ENCODE peak calls at places on chromosomes 3 and 15, in ten cellular contexts. L, F, H, K, U, R, Q, M, C and S are unnamed samples.

GRCh38 chr3:16509721-16510619 is 3.5 kb downstream of the RFTN1 start:
- DNase-seq in H (no peak), Q (no peak), F (no peak), L (no peak), K (no peak), M (no peak), R (no peak), C (no peak), U (no peak), S (no peak)

GRCh38 chr15:23072633-23073032 is 33.3 kb upstream of the TUBGCP5 start:
- DNase-seq in Q (no peak), M (no peak), L (no peak), F (no peak), H (no peak), K (no peak), R (no peak), C (no peak), U (no peak), S (no peak)

GRCh38 chr3:11248596-11248995 is 23.6 kb upstream of the ATG7 start:
- DNase-seq in U (peak), L (no peak), M (no peak), F (no peak), R (no peak), H (no peak), Q (no peak), C (no peak), K (no peak), S (no peak)

GRCh38 chr3:89025185-89025584 is 82.2 kb upstream of the EPHA3 start:
- DNase-seq in M (no peak), L (no peak), R (no peak), Q (no peak), C (no peak), H (no peak), U (peak), F (no peak), K (no peak), S (no peak)

GRCh38 chr3:36060950-36061349 is 319.4 kb upstream of the STAC start:
- DNase-seq in M (no peak), F (no peak), Q (no peak), H (no peak), R (no peak), K (no peak), C (no peak), L (no peak), U (no peak), S (no peak)

GRCh38 chr3:86794336-86795065 is 196.4 kb downstream of the VGLL3 start:
- DNase-seq in F (no peak), U (peak), Q (no peak), K (no peak), C (no peak), R (no peak), L (no peak), H (no peak), M (no peak), S (no peak)

GRCh38 chr15:80942746-80943565 is 46.7 kb downstream of the MESD start:
- DNase-seq in Q (peak), C (no peak), L (no peak), H (no peak), M (no peak), F (no peak), U (no peak), R (no peak), K (no peak), S (no peak)

GRCh38 chr3:30112904-30113484 is 493.4 kb upstream of the TGFBR2 start:
- DNase-seq in L (no peak), M (no peak), F (peak), R (no peak), Q (no peak), K (no peak), U (peak), C (no peak), H (no peak), S (no peak)

GRCh38 chr3:185631508-185632206 is 45.6 kb downstream of the SENP2 start:
- DNase-seq in F (no peak), C (no peak), H (no peak), Q (no peak), U (peak), M (no peak), K (no peak), L (no peak), R (no peak), S (no peak)

GRCh38 chr3:46440531-46441294 is 24.0 kb downstream of the LTF start:
- DNase-seq in F (peak), C (no peak), R (no peak), H (no peak), M (no peak), Q (no peak), U (no peak), L (no peak), K (peak), S (no peak)

GRCh38 chr3:81728766-81729544 is 32.5 kb downstream of the GBE1 start:
- DNase-seq in K (no peak), H (no peak), U (peak), C (no peak), F (no peak), Q (no peak), R (no peak), M (no peak), L (no peak), S (no peak)

GRCh38 chr3:59985643-59986200 is 935.9 kb upstream of the CFAP20DC start:
- DNase-seq in K (no peak), M (no peak), C (no peak), Q (no peak), F (peak), H (no peak), R (no peak), L (no peak), U (no peak), S (no peak)

GRCh38 chr3:59994720-59995304 is 945.0 kb upstream of the CFAP20DC start:
- DNase-seq in L (no peak), R (no peak), C (no peak), M (no peak), F (no peak), Q (no peak), U (no peak), H (no peak), K (no peak), S (no peak)

GRCh38 chr15:53974121-53974520 is 4.1 kb upstream of the UNC13C start:
- DNase-seq in R (no peak), Q (no peak), M (no peak), C (no peak), U (no peak), F (no peak), L (no peak), H (no peak), K (no peak), S (no peak)

GRCh38 chr3:178996399-178996798 is 75.2 kb downstream of the ZMAT3 start:
- DNase-seq in M (no peak), K (no peak), U (no peak), L (no peak), F (no peak), C (no peak), H (no peak), R (no peak), Q (no peak), S (no peak)

GRCh38 chr15:92528736-92529135 is 126.8 kb downstream of the FAM174B start:
- DNase-seq in C (no peak), Q (no peak), F (no peak), L (no peak), R (no peak), H (no peak), M (no peak), K (no peak), U (no peak), S (no peak)

GRCh38 chr3:88542916-88543315 is 393.2 kb downstream of the C3orf38 start:
- DNase-seq in L (no peak), K (no peak), U (no peak), H (peak), R (no peak), M (no peak), Q (no peak), F (no peak), C (no peak), S (no peak)

GRCh38 chr3:86056962-86057361 is 934.0 kb downstream of the VGLL3 start:
- DNase-seq in R (no peak), Q (no peak), F (no peak), L (no peak), H (no peak), K (no peak), M (no peak), C (no peak), U (no peak), S (no peak)

GRCh38 chr15:33152502-33153109 is 41.9 kb downstream of the FMN1 start:
- DNase-seq in R (no peak), K (no peak), U (no peak), M (no peak), Q (no peak), H (no peak), F (peak), C (no peak), L (no peak), S (no peak)

GRCh38 chr3:61288446-61288845 is 37.2 kb upstream of the FHIT start:
- DNase-seq in R (no peak), L (no peak), C (no peak), K (no peak), U (no peak), Q (no peak), H (no peak), M (no peak), F (no peak), S (no peak)

GRCh38 chr3:173395073-173395411 is 2.5 kb upstream of the NLGN1 start:
- DNase-seq in K (no peak), U (no peak), R (no peak), M (no peak), L (no peak), Q (no peak), F (no peak), C (no peak), H (no peak), S (no peak)

GRCh38 chr3:146655333-146655996 is 50.3 kb upstream of the PLSCR5 start:
- DNase-seq in Q (no peak), U (no peak), H (no peak), K (no peak), R (no peak), C (no peak), F (no peak), M (no peak), L (no peak), S (no peak)

GRCh38 chr15:35669021-35669420 is 123.1 kb upstream of the DPH6 start:
- DNase-seq in K (no peak), H (no peak), C (no peak), M (no peak), L (no peak), R (no peak), U (no peak), F (no peak), Q (no peak), S (no peak)

GRCh38 chr15:74893627-74894026 is 3.8 kb downstream of the MPI start:
- DNase-seq in C (no peak), L (no peak), K (no peak), M (no peak), F (no peak), H (no peak), Q (no peak), R (no peak), U (no peak), S (no peak)

GRCh38 chr15:59224474-59224873 is 17.8 kb downstream of the LDHAL6B start:
- DNase-seq in Q (no peak), C (no peak), M (peak), H (no peak), R (no peak), L (no peak), U (no peak), K (no peak), F (no peak), S (no peak)

GRCh38 chr15:59223736-59224135 is 17.1 kb downstream of the LDHAL6B start:
- DNase-seq in F (no peak), H (no peak), U (no peak), R (no peak), Q (no peak), M (peak), L (no peak), K (no peak), C (no peak), S (no peak)

GRCh38 chr15:59221479-59221878 is 14.8 kb downstream of the LDHAL6B start:
- DNase-seq in C (no peak), F (no peak), H (no peak), K (no peak), R (no peak), L (no peak), Q (no peak), M (peak), U (no peak), S (no peak)

GRCh38 chr15:59222906-59223579 is 16.4 kb downstream of the LDHAL6B start:
- DNase-seq in C (no peak), L (no peak), H (no peak), M (no peak), U (no peak), Q (no peak), K (no peak), R (no peak), F (no peak), S (no peak)

GRCh38 chr15:59222106-59222505 is 15.5 kb downstream of the LDHAL6B start:
- DNase-seq in C (peak), K (no peak), M (no peak), U (peak), H (no peak), F (no peak), R (no peak), Q (no peak), L (no peak), S (no peak)
- H3K27ac ChIP-seq in C (peak), K (no peak), M (no peak), U (peak), H (no peak), F (no peak), R (peak), Q (no peak), L (no peak), S (no peak)

DNA sequence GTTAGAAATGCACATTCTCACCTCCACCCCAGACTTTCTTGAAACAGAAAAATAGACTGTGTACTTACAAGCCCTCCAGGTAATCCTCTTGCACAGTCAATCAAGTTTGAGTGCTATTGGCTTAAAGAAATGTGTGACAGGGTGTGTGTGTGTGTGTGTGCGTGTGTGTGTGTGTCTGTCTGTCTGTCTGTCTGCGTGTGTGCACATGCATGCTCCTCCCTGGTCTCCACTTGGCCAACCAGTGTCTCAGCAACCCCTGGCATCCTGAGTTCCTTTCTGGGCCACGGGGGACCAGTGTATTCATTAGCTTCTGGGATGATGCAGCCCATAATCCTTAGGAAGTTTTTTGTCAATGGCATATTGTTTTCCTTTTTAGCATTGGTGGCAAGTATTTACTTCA is 128.8 kb upstream of the IL12A start:
- DNase-seq in C (no peak), U (no peak), L (no peak), M (no peak), H (no peak), K (no peak), F (no peak), Q (no peak), R (no peak), S (no peak)
- H3K27ac ChIP-seq in C (no peak), U (no peak), L (no peak), M (no peak), H (no peak), K (no peak), F (no peak), Q (no peak), R (no peak), S (peak)

GRCh38 chr3:23629181-23629893 is 176.4 kb upstream of the UBE2E1 start:
- DNase-seq in H (peak), M (no peak), K (no peak), R (no peak), L (no peak), C (no peak), F (no peak), Q (no peak), U (peak), S (no peak)
- H3K27ac ChIP-seq in H (peak), M (no peak), K (no peak), R (no peak), L (no peak), C (no peak), F (no peak), Q (no peak), U (no peak), S (no peak)

GRCh38 chr15:26721231-26721630 is 51.6 kb downstream of the GABRB3 start:
- DNase-seq in U (no peak), R (no peak), M (no peak), H (no peak), Q (no peak), C (no peak), K (no peak), L (no peak), F (no peak), S (no peak)

GRCh38 chr15:26724381-26724780 is 48.5 kb downstream of the GABRB3 start:
- DNase-seq in K (no peak), Q (no peak), M (no peak), U (no peak), L (no peak), C (no peak), R (no peak), F (no peak), H (no peak), S (no peak)

GRCh38 chr15:26716069-26716468 is 56.8 kb downstream of the GABRB3 start:
- DNase-seq in L (no peak), U (no peak), M (no peak), Q (no peak), C (no peak), H (no peak), F (no peak), K (no peak), R (no peak), S (no peak)

GRCh38 chr15:26722621-26723160 is 50.2 kb downstream of the GABRB3 start:
- DNase-seq in U (no peak), C (no peak), M (no peak), H (no peak), Q (no peak), F (no peak), R (no peak), L (no peak), K (no peak), S (no peak)

GRCh38 chr15:26720546-26720945 is 52.3 kb downstream of the GABRB3 start:
- DNase-seq in H (no peak), U (no peak), C (no peak), Q (no peak), M (no peak), R (no peak), K (no peak), L (no peak), F (no peak), S (no peak)
- H3K27ac ChIP-seq in H (no peak), U (no peak), C (no peak), Q (no peak), M (no peak), R (no peak), K (no peak), L (no peak), F (no peak), S (no peak)

DNA sequence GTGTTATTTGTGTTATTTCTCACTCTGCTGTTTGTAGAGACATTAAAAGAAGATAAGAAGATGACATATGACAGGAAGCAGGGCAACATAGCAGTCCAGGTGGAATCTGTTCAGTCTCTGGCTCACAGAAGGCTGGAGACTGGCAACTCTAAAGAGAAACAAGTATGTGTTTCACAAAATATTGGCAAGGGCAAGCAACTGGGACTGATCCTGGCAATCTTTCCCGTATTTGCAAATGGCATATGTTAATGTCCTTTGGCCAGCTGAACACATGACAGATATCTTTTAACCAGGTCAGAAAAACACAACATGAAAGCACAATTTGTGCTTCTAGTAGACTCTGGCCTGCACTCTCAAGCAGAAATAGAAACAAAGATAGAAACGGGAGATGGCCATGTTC is 1354.1 kb upstream of the EPHA6 start:
- DNase-seq in Q (no peak), F (no peak), H (no peak), C (no peak), L (no peak), M (no peak), R (no peak), K (no peak), U (no peak), S (no peak)
- H3K27ac ChIP-seq in Q (no peak), F (no peak), H (no peak), C (no peak), L (no peak), M (no peak), R (no peak), K (no peak), U (no peak), S (no peak)

GRCh38 chr3:42659451-42660130 is 6.1 kb downstream of the ZBTB47 start:
- DNase-seq in H (no peak), K (no peak), U (no peak), Q (no peak), C (no peak), F (no peak), M (peak), R (no peak), L (no peak), S (no peak)
- H3K27ac ChIP-seq in H (no peak), K (no peak), U (no peak), Q (peak), C (no peak), F (no peak), M (no peak), R (no peak), L (no peak), S (peak)

GRCh38 chr15:65793813-65794104 is 1.7 kb upstream of the DENND4A start:
- DNase-seq in K (no peak), L (no peak), F (no peak), Q (no peak), U (no peak), R (no peak), M (no peak), C (no peak), H (no peak), S (no peak)

GRCh38 chr15:65796610-65797012 is 4.5 kb upstream of the DENND4A start:
- DNase-seq in R (no peak), K (no peak), M (no peak), H (peak), U (peak), F (no peak), C (no peak), Q (no peak), L (no peak), S (no peak)

GRCh38 chr15:65792988-65793812 is 1.1 kb upstream of the DENND4A start:
- DNase-seq in H (no peak), C (no peak), M (no peak), R (no peak), K (no peak), U (no peak), Q (no peak), F (no peak), L (no peak), S (no peak)

GRCh38 chr15:65792130-65792987 is at the start of gene DENND4A:
- DNase-seq in K (peak), H (peak), R (peak), L (peak), U (peak), Q (peak), F (peak), C (peak), M (peak), S (peak)

DNA sequence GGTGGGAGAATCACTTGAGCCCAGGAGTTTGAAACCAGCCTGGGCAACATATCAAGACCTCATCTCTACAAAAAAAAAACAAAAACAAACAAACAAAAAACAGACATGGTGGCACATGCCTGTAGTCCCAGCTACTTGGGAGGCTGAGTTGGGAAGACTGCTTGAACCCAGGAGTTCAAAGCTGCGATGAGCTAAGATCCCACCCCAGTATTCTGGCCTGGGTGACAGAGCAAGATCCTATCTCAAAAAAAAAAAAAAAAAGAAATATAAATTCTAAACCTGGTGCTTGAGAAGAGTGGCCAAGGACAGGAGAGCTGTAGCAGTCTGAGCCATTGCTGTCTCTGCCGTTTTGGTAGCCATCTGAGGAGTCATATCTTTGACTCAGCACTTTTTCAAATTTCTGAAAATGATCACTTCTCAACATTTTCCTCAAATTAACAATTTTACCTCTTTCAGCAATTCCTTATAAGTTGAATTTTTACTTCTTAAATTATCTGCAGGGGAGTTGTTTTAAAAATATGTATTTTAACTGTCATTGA is 3.6 kb upstream of the DENND4A start:
- DNase-seq in K (no peak), C (no peak), U (no peak), H (no peak), R (no peak), Q (no peak), L (no peak), M (no peak), F (no peak), S (no peak)
- H3K27ac ChIP-seq in K (no peak), C (no peak), U (no peak), H (peak), R (no peak), Q (no peak), L (no peak), M (no peak), F (no peak), S (no peak)